ENCODE peak calls at places on chromosomes 1 and 21, in seven cellular contexts. W, C, X, F, A, I and Z are unnamed samples.

GRCh38 chr1:1340791-1341548 is 8.2 kb downstream of the DVL1 start:
- DNase-seq in W (no peak), C (no peak), X (no peak), F (no peak), A (no peak), I (no peak), Z (no peak)

GRCh38 chr1:167374014-167374413 is 144.3 kb downstream of the CD247 start:
- DNase-seq in W (no peak), C (no peak), X (no peak), F (no peak), A (no peak), I (no peak), Z (no peak)

GRCh38 chr1:233597489-233597901 is 16.4 kb upstream of the KCNK1 start:
- DNase-seq in W (no peak), C (peak; percentile 12), X (no peak), F (no peak), A (peak; percentile 32), I (peak; percentile 5), Z (no peak)

GRCh38 chr1:200638073-200638472 is 17.5 kb upstream of the KIF14 start:
- DNase-seq in W (no peak), C (no peak), X (no peak), F (no peak), A (no peak), I (no peak), Z (no peak)

GRCh38 chr1:24717867-24718650 is 27.2 kb upstream of the CLIC4 start:
- DNase-seq in W (no peak), C (no peak), X (no peak), F (no peak), A (no peak), I (no peak), Z (no peak)

GRCh38 chr1:31939484-31940329 is 1.5 kb upstream of the PTP4A2 start:
- DNase-seq in W (peak; percentile 90), C (peak; percentile 95), X (peak; percentile 67), F (peak; percentile 74), A (peak; percentile 95), I (peak; percentile 83), Z (peak; percentile 80)

GRCh38 chr1:88354256-88354655 is 329.8 kb upstream of the PKN2 start:
- DNase-seq in W (no peak), C (no peak), X (no peak), F (no peak), A (no peak), I (no peak), Z (no peak)

GRCh38 chr1:108913105-108913948 is 36.5 kb downstream of the GPSM2 start:
- DNase-seq in W (no peak), C (peak; percentile 41), X (no peak), F (no peak), A (peak; percentile 13), I (no peak), Z (no peak)

GRCh38 chr1:119882172-119883029 is 13.9 kb downstream of the ADAM30 start:
- DNase-seq in W (no peak), C (no peak), X (no peak), F (no peak), A (no peak), I (no peak), Z (no peak)

GRCh38 chr1:30790850-30791778 is 33.5 kb upstream of the LAPTM5 start:
- DNase-seq in W (no peak), C (peak; percentile 49), X (peak; percentile 44), F (no peak), A (no peak), I (no peak), Z (no peak)

GRCh38 chr1:40132383-40133121 is 28.6 kb upstream of the RLF start:
- DNase-seq in W (no peak), C (no peak), X (no peak), F (no peak), A (no peak), I (no peak), Z (no peak)

GRCh38 chr1:160755864-160756616 is 17.0 kb downstream of the SLAMF7 start:
- DNase-seq in W (no peak), C (no peak), X (no peak), F (no peak), A (no peak), I (no peak), Z (no peak)

GRCh38 chr1:40014812-40015594 is 25.5 kb upstream of the CAP1 start:
- DNase-seq in W (no peak), C (peak; percentile 94), X (no peak), F (no peak), A (peak; percentile 76), I (peak; percentile 95), Z (peak; percentile 58)

GRCh38 chr21:31476551-31477120 is 132.6 kb upstream of the TIAM1 start:
- DNase-seq in W (no peak), C (peak; percentile 38), X (no peak), F (no peak), A (no peak), I (peak; percentile 6), Z (no peak)

GRCh38 chr1:197151185-197151584 is 4.7 kb upstream of the ASPM start:
- DNase-seq in W (no peak), C (no peak), X (no peak), F (no peak), A (no peak), I (no peak), Z (no peak)

GRCh38 chr1:59917026-59917784 is 9.4 kb downstream of the CYP2J2 start:
- DNase-seq in W (no peak), C (no peak), X (no peak), F (no peak), A (no peak), I (no peak), Z (no peak)

GRCh38 chr1:214551436-214552173 is at the start of gene PTPN14:
- DNase-seq in W (peak; percentile 96), C (peak; percentile 96), X (peak; percentile 17), F (no peak), A (peak; percentile 97), I (peak; percentile 94), Z (peak; percentile 95)

GRCh38 chr1:157404614-157405013 is 147.7 kb downstream of the FCRL5 start:
- DNase-seq in W (no peak), C (no peak), X (no peak), F (no peak), A (no peak), I (no peak), Z (no peak)

GRCh38 chr1:23619299-23620188 is 60.2 kb upstream of the ID3 start:
- DNase-seq in W (peak; percentile 38), C (no peak), X (peak; percentile 81), F (peak; percentile 82), A (peak; percentile 42), I (no peak), Z (no peak)